ENCODE peak calls at places on chromosome 18, in six cellular contexts. H, O, G, P, X and Z are unnamed samples.

GRCh38 chr18:34921811-34922385 is 119.3 kb upstream of the MAPRE2 start:
- DNase-seq in H (no peak), O (no peak), G (no peak), P (no peak), X (no peak), Z (no peak)

GRCh38 chr18:34242739-34243138 is 18.0 kb upstream of the NOL4 start:
- DNase-seq in H (no peak), O (no peak), G (no peak), P (no peak), X (no peak), Z (no peak)

GRCh38 chr18:75760208-75760607 is 332.7 kb upstream of the SMIM21 start:
- DNase-seq in H (no peak), O (no peak), G (no peak), P (no peak), X (no peak), Z (no peak)

GRCh38 chr18:9631814-9632496 is 17.6 kb upstream of the PPP4R1 start:
- DNase-seq in H (peak; percentile 90), O (no peak), G (no peak), P (peak; percentile 96), X (no peak), Z (no peak)

GRCh38 chr18:49862656-49863385 is 49.5 kb upstream of the ACAA2 start:
- DNase-seq in H (no peak), O (no peak), G (no peak), P (no peak), X (no peak), Z (no peak)

GRCh38 chr18:23970161-23971153 is 44.1 kb upstream of the TTC39C start:
- DNase-seq in H (no peak), O (no peak), G (peak; percentile 65), P (no peak), X (no peak), Z (no peak)

GRCh38 chr18:36692909-36693308 is 135.9 kb downstream of the TPGS2 start:
- DNase-seq in H (no peak), O (no peak), G (no peak), P (peak; percentile 80), X (no peak), Z (no peak)

GRCh38 chr18:34493099-34493544 is 217.0 kb upstream of the DTNA start:
- DNase-seq in H (peak; percentile 23), O (peak; percentile 81), G (no peak), P (peak; percentile 82), X (peak; percentile 51), Z (peak; percentile 76)

GRCh38 chr18:42174909-42175308 is 219.9 kb downstream of the PIK3C3 start:
- DNase-seq in H (no peak), O (no peak), G (no peak), P (peak; percentile 19), X (no peak), Z (no peak)

GRCh38 chr18:47983055-47983454 is 52.6 kb upstream of the SMAD2 start:
- DNase-seq in H (no peak), O (no peak), G (no peak), P (no peak), X (no peak), Z (no peak)